ENCODE peak calls at places on chromosomes 6 and 20, in eight cellular contexts. D is HT-29, P is adipocyte, G is ureter, H is AG08395, T is left lung, J is NCI-H524, M is G401. Z is an unnamed sample.

GRCh38 chr20:60424267-60424904 is 466.2 kb downstream of the CDH26 start:
- DNase-seq in D (no peak), P (no peak), G (no peak), H (no peak), T (no peak), J (no peak), M (no peak), Z (no peak)

GRCh38 chr6:5078121-5078695 is 6.9 kb upstream of the PPP1R3G start:
- DNase-seq in D (peak; percentile 44), P (no peak), G (no peak), H (no peak), T (no peak), J (no peak), M (no peak), Z (no peak)

GRCh38 chr6:111687652-111688051 is 82.0 kb upstream of the TRAF3IP2 start:
- DNase-seq in D (peak; percentile 5), P (no peak), G (no peak), H (no peak), T (no peak), J (no peak), M (no peak), Z (no peak)

GRCh38 chr6:43972915-43973304 is 154.3 kb downstream of the MRPL14 start:
- DNase-seq in D (no peak), P (peak; percentile 91), G (peak; percentile 85), H (peak; percentile 90), T (peak; percentile 71), J (no peak), M (peak; percentile 93), Z (peak; percentile 42)

GRCh38 chr6:138856654-138857053 is 60.8 kb downstream of the ECT2L start:
- DNase-seq in D (no peak), P (no peak), G (no peak), H (no peak), T (no peak), J (no peak), M (no peak), Z (no peak)

GRCh38 chr6:151958332-151958731 is 150.8 kb downstream of the ESR1 start:
- DNase-seq in D (no peak), P (peak; percentile 82), G (no peak), H (peak; percentile 53), T (no peak), J (no peak), M (no peak), Z (no peak)

GRCh38 chr20:9141070-9141469 is 72.2 kb downstream of the PLCB4 start:
- DNase-seq in D (no peak), P (no peak), G (no peak), H (no peak), T (no peak), J (no peak), M (no peak), Z (no peak)

GRCh38 chr20:17616480-17617211 is 46.8 kb downstream of the DSTN start:
- DNase-seq in D (no peak), P (no peak), G (no peak), H (no peak), T (no peak), J (no peak), M (no peak), Z (peak; percentile 54)

GRCh38 chr6:114783083-114783482 is 440.3 kb upstream of the HS3ST5 start:
- DNase-seq in D (no peak), P (peak; percentile 7), G (no peak), H (no peak), T (no peak), J (no peak), M (no peak), Z (no peak)

GRCh38 chr6:15110721-15111354 is 135.0 kb upstream of the JARID2 start:
- DNase-seq in D (no peak), P (no peak), G (no peak), H (no peak), T (no peak), J (no peak), M (no peak), Z (no peak)

GRCh38 chr6:38018755-38019165 is 199.2 kb downstream of the ZFAND3 start:
- DNase-seq in D (no peak), P (no peak), G (no peak), H (no peak), T (no peak), J (no peak), M (no peak), Z (no peak)

GRCh38 chr6:142474446-142475289 is 172.9 kb downstream of the ADGRG6 start:
- DNase-seq in D (peak; percentile 82), P (peak; percentile 78), G (no peak), H (peak; percentile 57), T (no peak), J (peak; percentile 41), M (peak; percentile 56), Z (no peak)

GRCh38 chr6:26330835-26331808 is 33.9 kb upstream of the BTN3A2 start:
- DNase-seq in D (peak; percentile 85), P (peak; percentile 44), G (no peak), H (no peak), T (no peak), J (peak; percentile 47), M (peak; percentile 70), Z (no peak)

GRCh38 chr6:143700684-143701342 is 23.0 kb downstream of the PHACTR2 start:
- DNase-seq in D (no peak), P (peak; percentile 70), G (no peak), H (peak; percentile 62), T (no peak), J (no peak), M (no peak), Z (no peak)

GRCh38 chr6:55953384-55953783 is 78.0 kb upstream of the BMP5 start:
- DNase-seq in D (peak; percentile 53), P (peak; percentile 85), G (no peak), H (peak; percentile 48), T (no peak), J (no peak), M (peak; percentile 81), Z (no peak)

GRCh38 chr20:44403194-44404112 is 48.0 kb downstream of the HNF4A start:
- DNase-seq in D (no peak), P (no peak), G (no peak), H (no peak), T (no peak), J (no peak), M (no peak), Z (no peak)

GRCh38 chr6:160767019-160767646 is 65.1 kb downstream of the PLG start:
- DNase-seq in D (no peak), P (peak; percentile 29), G (peak; percentile 84), H (peak; percentile 57), T (peak; percentile 58), J (peak; percentile 70), M (peak; percentile 21), Z (peak; percentile 86)

GRCh38 chr6:30913721-30914075 is 340 bp upstream of the VARS2 start:
- DNase-seq in D (no peak), P (no peak), G (no peak), H (no peak), T (no peak), J (no peak), M (no peak), Z (no peak)

GRCh38 chr20:6731951-6732580 is 35.4 kb upstream of the BMP2 start:
- DNase-seq in D (no peak), P (no peak), G (no peak), H (no peak), T (no peak), J (no peak), M (peak; percentile 13), Z (no peak)

GRCh38 chr6:37303891-37304503 is 46.1 kb upstream of the TMEM217 start:
- DNase-seq in D (peak; percentile 35), P (peak; percentile 71), G (no peak), H (peak; percentile 73), T (no peak), J (peak; percentile 20), M (peak; percentile 52), Z (no peak)

GRCh38 chr20:41138527-41139226 is 1.3 kb downstream of the PLCG1 start:
- DNase-seq in D (no peak), P (peak; percentile 56), G (no peak), H (no peak), T (no peak), J (no peak), M (peak; percentile 46), Z (no peak)

GRCh38 chr20:4633780-4634179 is 87.9 kb upstream of the PRND start:
- DNase-seq in D (peak; percentile 11), P (peak; percentile 86), G (no peak), H (peak; percentile 80), T (no peak), J (no peak), M (no peak), Z (no peak)

GRCh38 chr6:157374889-157375443 is 6.0 kb upstream of the ZDHHC14 start:
- DNase-seq in D (no peak), P (no peak), G (no peak), H (no peak), T (no peak), J (no peak), M (no peak), Z (no peak)

Z was measured in type B pancreatic cell.